ENCODE peak calls at places on chromosomes 1 and 21, in eight cellular contexts. One of them, this sample, is unnamed.

GRCh38 chr1:87451229-87451900 is 122.7 kb downstream of the LMO4 start:
- DNase-seq in glutamatergic neuron: no peak
- DNase-seq in cardiac muscle cell: no peak
- DNase-seq in GM13976: no peak
- DNase-seq in A549: no peak
- DNase-seq in neural crest cell: no peak
- DNase-seq in GM12865: no peak
- DNase-seq in AG10803: peak
- DNase-seq in this sample: no peak

GRCh38 chr1:237953238-237953637 is 62.5 kb upstream of the ZP4 start:
- DNase-seq in neural crest cell: no peak
- DNase-seq in cardiac muscle cell: peak
- DNase-seq in glutamatergic neuron: no peak
- DNase-seq in AG10803: no peak
- DNase-seq in GM13976: no peak
- DNase-seq in GM12865: no peak
- DNase-seq in A549: peak
- DNase-seq in this sample: no peak

GRCh38 chr1:20070357-20070756 is 363 bp downstream of the PLA2G5 start:
- DNase-seq in GM12865: no peak
- DNase-seq in A549: no peak
- DNase-seq in glutamatergic neuron: no peak
- DNase-seq in cardiac muscle cell: no peak
- DNase-seq in AG10803: no peak
- DNase-seq in GM13976: peak
- DNase-seq in neural crest cell: no peak
- DNase-seq in this sample: no peak

GRCh38 chr1:15847893-15848142 is 311 bp downstream of the SPEN start:
- DNase-seq in A549: no peak
- DNase-seq in AG10803: no peak
- DNase-seq in GM12865: no peak
- DNase-seq in cardiac muscle cell: no peak
- DNase-seq in neural crest cell: no peak
- DNase-seq in GM13976: no peak
- DNase-seq in glutamatergic neuron: no peak
- DNase-seq in this sample: no peak

GRCh38 chr1:8381618-8382017 is 63.7 kb downstream of the SLC45A1 start:
- DNase-seq in A549: no peak
- DNase-seq in AG10803: peak
- DNase-seq in cardiac muscle cell: no peak
- DNase-seq in neural crest cell: no peak
- DNase-seq in GM13976: no peak
- DNase-seq in GM12865: no peak
- DNase-seq in glutamatergic neuron: no peak
- DNase-seq in this sample: no peak

GRCh38 chr1:235018161-235018560 is 110.5 kb downstream of the TOMM20 start:
- DNase-seq in neural crest cell: no peak
- DNase-seq in AG10803: peak
- DNase-seq in cardiac muscle cell: no peak
- DNase-seq in GM13976: no peak
- DNase-seq in GM12865: no peak
- DNase-seq in A549: peak
- DNase-seq in glutamatergic neuron: no peak
- DNase-seq in this sample: no peak

GRCh38 chr1:30476476-30476875 is 246.9 kb downstream of the MATN1 start:
- DNase-seq in cardiac muscle cell: no peak
- DNase-seq in neural crest cell: no peak
- DNase-seq in A549: no peak
- DNase-seq in AG10803: no peak
- DNase-seq in GM12865: no peak
- DNase-seq in glutamatergic neuron: no peak
- DNase-seq in GM13976: no peak
- DNase-seq in this sample: no peak

GRCh38 chr1:169105434-169106094 is 926 bp upstream of the ATP1B1 start:
- DNase-seq in AG10803: no peak
- DNase-seq in GM12865: peak
- DNase-seq in GM13976: peak
- DNase-seq in glutamatergic neuron: peak
- DNase-seq in cardiac muscle cell: peak
- DNase-seq in A549: peak
- DNase-seq in neural crest cell: no peak
- DNase-seq in this sample: peak

GRCh38 chr21:42174173-42174572 is 44.8 kb upstream of the ABCG1 start:
- DNase-seq in glutamatergic neuron: peak
- DNase-seq in neural crest cell: no peak
- DNase-seq in A549: peak
- DNase-seq in AG10803: no peak
- DNase-seq in GM13976: no peak
- DNase-seq in cardiac muscle cell: no peak
- DNase-seq in GM12865: peak
- DNase-seq in this sample: no peak

GRCh38 chr1:59766463-59766862 is 48.3 kb upstream of the HOOK1 start:
- DNase-seq in GM13976: no peak
- DNase-seq in cardiac muscle cell: no peak
- DNase-seq in neural crest cell: no peak
- DNase-seq in AG10803: peak
- DNase-seq in glutamatergic neuron: no peak
- DNase-seq in A549: no peak
- DNase-seq in GM12865: no peak
- DNase-seq in this sample: no peak

GRCh38 chr1:53956308-53957168 is 10.4 kb downstream of the LRRC42 start:
- DNase-seq in AG10803: peak
- DNase-seq in cardiac muscle cell: no peak
- DNase-seq in neural crest cell: no peak
- DNase-seq in glutamatergic neuron: no peak
- DNase-seq in GM12865: no peak
- DNase-seq in A549: no peak
- DNase-seq in GM13976: no peak
- DNase-seq in this sample: no peak

GRCh38 chr1:205450448-205450847 is 5.4 kb downstream of the BLACAT1 start:
- DNase-seq in glutamatergic neuron: no peak
- DNase-seq in neural crest cell: no peak
- DNase-seq in cardiac muscle cell: peak
- DNase-seq in A549: no peak
- DNase-seq in GM13976: no peak
- DNase-seq in AG10803: no peak
- DNase-seq in GM12865: no peak
- DNase-seq in this sample: no peak

GRCh38 chr1:205448540-205449253 is 7.1 kb downstream of the BLACAT1 start:
- DNase-seq in glutamatergic neuron: no peak
- DNase-seq in neural crest cell: no peak
- DNase-seq in A549: no peak
- DNase-seq in GM13976: no peak
- DNase-seq in AG10803: no peak
- DNase-seq in GM12865: no peak
- DNase-seq in cardiac muscle cell: no peak
- DNase-seq in this sample: no peak

GRCh38 chr1:205451202-205451601 is 4.6 kb downstream of the BLACAT1 start:
- DNase-seq in AG10803: no peak
- DNase-seq in neural crest cell: no peak
- DNase-seq in glutamatergic neuron: no peak
- DNase-seq in GM13976: no peak
- DNase-seq in A549: no peak
- DNase-seq in cardiac muscle cell: no peak
- DNase-seq in GM12865: no peak
- DNase-seq in this sample: no peak

GRCh38 chr1:205449254-205449749 is 6.5 kb downstream of the BLACAT1 start:
- DNase-seq in neural crest cell: no peak
- DNase-seq in A549: no peak
- DNase-seq in GM12865: no peak
- DNase-seq in cardiac muscle cell: no peak
- DNase-seq in glutamatergic neuron: no peak
- DNase-seq in GM13976: no peak
- DNase-seq in AG10803: no peak
- DNase-seq in this sample: no peak

DNA sequence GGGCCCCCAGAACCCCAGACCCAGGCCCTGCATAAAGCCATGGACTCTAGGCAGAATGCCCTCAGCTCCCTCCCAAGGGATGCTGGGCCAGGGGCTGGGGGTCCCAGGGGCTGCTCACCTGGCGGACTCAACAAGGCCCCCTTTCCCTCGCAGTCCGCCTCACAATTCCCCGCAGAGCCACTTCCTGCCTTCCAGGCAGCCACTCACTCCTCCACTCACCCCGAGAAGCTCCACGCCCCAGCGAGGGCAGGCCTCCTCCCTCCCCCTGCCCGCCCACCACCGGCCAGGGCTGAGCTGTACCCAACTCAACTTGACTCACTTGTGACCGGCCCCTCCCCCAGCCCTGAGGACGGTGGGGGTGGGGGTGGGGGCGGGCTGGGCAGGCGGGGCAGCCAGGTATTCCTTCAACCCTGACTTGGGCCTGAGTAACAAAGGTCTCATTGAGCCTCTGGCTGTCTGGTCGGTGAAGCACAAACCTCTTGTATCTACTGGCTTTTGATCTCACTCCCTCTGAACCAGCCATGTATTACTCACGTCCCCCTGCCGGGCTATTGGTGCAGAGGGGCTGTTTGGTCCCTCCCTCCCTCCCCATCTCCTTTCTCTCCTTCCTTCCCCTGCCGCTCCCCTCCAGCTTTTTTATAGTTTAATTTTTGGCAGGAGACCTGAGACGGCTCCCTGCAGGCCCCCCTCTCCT is 5.9 kb downstream of the BLACAT1 start:
- DNase-seq in glutamatergic neuron: no peak
- DNase-seq in neural crest cell: no peak
- DNase-seq in GM13976: no peak
- DNase-seq in A549: peak
- DNase-seq in AG10803: peak
- DNase-seq in GM12865: peak
- DNase-seq in cardiac muscle cell: peak
- DNase-seq in this sample: peak
- TF ChIP-seq CTCF in glutamatergic neuron: no peak
- TF ChIP-seq CTCF in neural crest cell: peak
- TF ChIP-seq CTCF in GM13976: no peak
- TF ChIP-seq CTCF in A549: no peak
- TF ChIP-seq CTCF in AG10803: no peak
- TF ChIP-seq CTCF in GM12865: no peak
- TF ChIP-seq CTCF in cardiac muscle cell: no peak
- TF ChIP-seq CTCF in this sample: peak

DNA sequence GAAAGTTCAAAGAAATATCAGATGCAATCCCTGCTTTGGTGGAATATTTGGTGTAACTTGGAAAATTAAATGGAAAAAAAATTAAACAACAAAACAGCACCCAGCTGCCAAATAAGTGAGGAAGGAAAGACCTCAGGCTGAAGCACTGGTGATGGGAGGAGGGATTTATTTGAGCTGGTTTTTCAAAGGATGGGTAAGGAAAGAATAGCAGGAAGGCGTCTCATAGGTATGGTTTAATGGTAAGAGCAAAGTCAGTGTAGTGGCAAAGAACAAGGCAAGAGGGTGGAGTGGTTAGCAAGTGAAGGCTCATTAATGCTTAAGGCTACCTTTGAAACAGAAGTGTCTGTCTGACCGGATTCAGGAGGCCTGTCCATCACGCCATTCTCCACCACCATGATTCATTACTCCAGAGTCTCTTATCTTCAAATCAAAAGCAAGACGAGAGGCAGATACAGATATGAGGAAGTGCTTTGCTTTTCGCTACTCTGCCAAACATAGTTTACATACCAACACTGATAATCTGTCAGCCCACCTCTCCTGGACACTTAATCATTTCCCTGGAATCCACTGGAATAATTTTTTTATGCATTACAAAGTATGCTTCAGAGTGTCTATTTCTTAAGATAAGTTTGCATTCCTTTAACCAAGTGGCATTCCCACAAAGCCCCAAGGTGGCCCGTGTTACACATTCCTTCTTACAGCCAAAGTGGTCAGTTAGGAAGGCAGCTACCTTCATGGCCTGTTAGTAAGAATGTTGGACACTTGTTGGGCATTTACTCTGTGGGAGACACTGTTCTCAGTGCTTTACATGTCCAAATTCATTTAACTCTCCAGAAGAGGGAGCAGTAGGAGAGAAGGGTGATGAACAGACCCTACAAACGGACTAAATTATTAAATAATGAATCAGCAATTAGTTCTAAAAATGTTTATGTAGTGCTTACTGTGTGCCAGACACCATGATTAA is 146.6 kb downstream of the ROR1 start:
- DNase-seq in GM12865: no peak
- DNase-seq in cardiac muscle cell: peak
- DNase-seq in AG10803: peak
- DNase-seq in A549: peak
- DNase-seq in GM13976: no peak
- DNase-seq in glutamatergic neuron: no peak
- DNase-seq in neural crest cell: no peak
- DNase-seq in this sample: no peak
- TF ChIP-seq CTCF in GM12865: no peak
- TF ChIP-seq CTCF in cardiac muscle cell: peak
- TF ChIP-seq CTCF in AG10803: peak
- TF ChIP-seq CTCF in A549: peak
- TF ChIP-seq CTCF in GM13976: no peak
- TF ChIP-seq CTCF in glutamatergic neuron: no peak
- TF ChIP-seq CTCF in neural crest cell: peak
- TF ChIP-seq CTCF in this sample: no peak

GRCh38 chr1:39639333-39640130 is at the start of gene HEYL:
- DNase-seq in GM13976: peak
- DNase-seq in AG10803: no peak
- DNase-seq in glutamatergic neuron: peak
- DNase-seq in cardiac muscle cell: peak
- DNase-seq in A549: peak
- DNase-seq in neural crest cell: peak
- DNase-seq in GM12865: peak
- DNase-seq in this sample: peak
- TF ChIP-seq CTCF in GM13976: peak
- TF ChIP-seq CTCF in AG10803: peak
- TF ChIP-seq CTCF in glutamatergic neuron: no peak
- TF ChIP-seq CTCF in cardiac muscle cell: peak
- TF ChIP-seq CTCF in A549: peak
- TF ChIP-seq CTCF in neural crest cell: peak
- TF ChIP-seq CTCF in GM12865: peak
- TF ChIP-seq CTCF in this sample: no peak

DNA sequence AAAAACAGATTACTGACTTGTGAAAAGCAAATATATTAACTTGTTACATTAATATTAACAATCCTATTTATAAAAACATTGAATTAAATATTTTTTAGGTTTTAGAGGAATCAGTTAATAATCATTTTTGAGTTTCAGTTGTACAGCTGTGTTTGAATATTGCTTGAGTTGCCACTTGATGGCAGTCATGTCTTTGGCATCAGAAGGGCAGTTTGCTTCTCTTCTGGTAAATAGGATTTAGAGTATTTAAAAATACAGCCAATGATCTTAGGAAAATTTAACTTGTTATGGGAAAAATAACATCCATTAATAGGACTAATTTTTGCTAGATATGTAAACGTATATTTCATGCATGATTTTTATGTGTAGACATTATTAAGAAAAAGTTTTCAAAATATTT is 234.1 kb downstream of the NCAM2 start:
- DNase-seq in GM13976: no peak
- DNase-seq in GM12865: no peak
- DNase-seq in cardiac muscle cell: peak
- DNase-seq in AG10803: peak
- DNase-seq in neural crest cell: no peak
- DNase-seq in A549: no peak
- DNase-seq in glutamatergic neuron: no peak
- DNase-seq in this sample: peak
- TF ChIP-seq CTCF in GM13976: no peak
- TF ChIP-seq CTCF in GM12865: no peak
- TF ChIP-seq CTCF in cardiac muscle cell: peak
- TF ChIP-seq CTCF in AG10803: peak
- TF ChIP-seq CTCF in neural crest cell: peak
- TF ChIP-seq CTCF in A549: no peak
- TF ChIP-seq CTCF in glutamatergic neuron: peak
- TF ChIP-seq CTCF in this sample: peak